ENCODE peak calls at places on chromosomes 2 and 18, in seven cellular contexts. R is activated CD4-positive, alpha-beta T cell treated with anti-CD3 and anti-CD28 coated beads, Interleukin-2, amount 50 U/mL, for 24 hours; G is AG04449; S is T-helper 2 cell treated with Interferon-gamma antibody and Interleukin-4, amounts not matched to agents 5 μg/mL and 100 μg/mL, for 36 hours; F is adrenal gland; V is foreskin fibroblast; I is Kasumi-1. H is an unnamed sample.
A peak's percentile ranks its signal among the peaks of the same experiment; 100 is the strongest.

GRCh38 chr18:51323941-51324340 is 126.5 kb upstream of the MEX3C start:
- DNase-seq in R (no peak), G (no peak), S (no peak), F (no peak), V (no peak), I (no peak), H (no peak)

GRCh38 chr2:120898496-120898895 is 162.8 kb downstream of the GLI2 start:
- DNase-seq in R (no peak), G (no peak), S (no peak), F (no peak), V (no peak), I (no peak), H (no peak)

GRCh38 chr2:130393318-130393910 is 37.6 kb downstream of the PTPN18 start:
- DNase-seq in R (no peak), G (no peak), S (no peak), F (no peak), V (no peak), I (no peak), H (no peak)

GRCh38 chr2:165745916-165746315 is 48.1 kb downstream of the GALNT3 start:
- DNase-seq in R (no peak), G (no peak), S (no peak), F (no peak), V (peak; percentile 5), I (no peak), H (no peak)

GRCh38 chr2:230890696-230891095 is 26.0 kb downstream of the ITM2C start:
- DNase-seq in R (no peak), G (no peak), S (no peak), F (no peak), V (no peak), I (no peak), H (no peak)

GRCh38 chr2:127197475-127198385 is 22.4 kb downstream of the CYP27C1 start:
- DNase-seq in R (peak; percentile 25), G (no peak), S (peak; percentile 42), F (peak; percentile 43), V (no peak), I (peak; percentile 88), H (peak; percentile 86)

GRCh38 chr2:2571301-2572198 is 240.5 kb upstream of the MYT1L start:
- DNase-seq in R (no peak), G (no peak), S (no peak), F (no peak), V (no peak), I (no peak), H (peak; percentile 43)

GRCh38 chr2:4502230-4502843 is 799.0 kb downstream of the DCDC2C start:
- DNase-seq in R (no peak), G (no peak), S (no peak), F (no peak), V (no peak), I (no peak), H (no peak)

GRCh38 chr2:159961005-159961404 is 101.4 kb downstream of the PLA2R1 start:
- DNase-seq in R (no peak), G (no peak), S (no peak), F (no peak), V (peak; percentile 14), I (no peak), H (no peak)

GRCh38 chr2:54040250-54040649 is 69.5 kb upstream of the PSME4 start:
- DNase-seq in R (no peak), G (no peak), S (no peak), F (no peak), V (no peak), I (no peak), H (no peak)

GRCh38 chr2:20596973-20597867 is 53.7 kb downstream of the HS1BP3 start:
- DNase-seq in R (no peak), G (no peak), S (no peak), F (peak; percentile 95), V (peak; percentile 86), I (no peak), H (no peak)

GRCh38 chr18:26307161-26307773 is 81.0 kb downstream of the TAF4B start:
- DNase-seq in R (no peak), G (no peak), S (no peak), F (peak; percentile 22), V (peak; percentile 39), I (peak; percentile 92), H (no peak)

GRCh38 chr2:69298261-69298660 is 88.8 kb downstream of the GFPT1 start:
- DNase-seq in R (no peak), G (peak; percentile 83), S (no peak), F (peak; percentile 80), V (peak; percentile 96), I (peak; percentile 25), H (no peak)